ENCODE peak calls at places on chromosomes 1 and 21, in nine cellular contexts. One of them, this sample, is unnamed.

GRCh38 chr1:6464514-6464836 is 1.5 kb downstream of the TNFRSF25 start:
- DNase-seq in neuronal stem cell: no peak
- DNase-seq in CD8-positive, alpha-beta memory T cell: no peak
- DNase-seq in aorta: no peak
- DNase-seq in mammary epithelial cell: no peak
- DNase-seq in ascending aorta: no peak
- DNase-seq in fibroblast of lung: no peak
- DNase-seq in AG04450: no peak
- DNase-seq in ovary: no peak
- DNase-seq in this sample: no peak

GRCh38 chr21:30153697-30154340 is 12.8 kb downstream of the CLDN17 start:
- DNase-seq in ovary: no peak
- DNase-seq in ascending aorta: no peak
- DNase-seq in CD8-positive, alpha-beta memory T cell: no peak
- DNase-seq in mammary epithelial cell: peak; percentile 66
- DNase-seq in aorta: no peak
- DNase-seq in fibroblast of lung: no peak
- DNase-seq in AG04450: no peak
- DNase-seq in neuronal stem cell: no peak
- DNase-seq in this sample: no peak

GRCh38 chr1:231971397-231972233 is 345.0 kb downstream of the DISC1 start:
- DNase-seq in ascending aorta: no peak
- DNase-seq in ovary: no peak
- DNase-seq in neuronal stem cell: no peak
- DNase-seq in AG04450: no peak
- DNase-seq in fibroblast of lung: peak; percentile 89
- DNase-seq in aorta: no peak
- DNase-seq in mammary epithelial cell: peak; percentile 45
- DNase-seq in CD8-positive, alpha-beta memory T cell: no peak
- DNase-seq in this sample: no peak

GRCh38 chr1:80417651-80418050 is 1383.1 kb upstream of the ADGRL2 start:
- DNase-seq in ovary: no peak
- DNase-seq in ascending aorta: no peak
- DNase-seq in mammary epithelial cell: peak; percentile 90
- DNase-seq in CD8-positive, alpha-beta memory T cell: no peak
- DNase-seq in aorta: no peak
- DNase-seq in neuronal stem cell: no peak
- DNase-seq in AG04450: peak; percentile 3
- DNase-seq in fibroblast of lung: peak; percentile 78
- DNase-seq in this sample: no peak

GRCh38 chr1:187621961-187622360 is 793.2 kb downstream of the PLA2G4A start:
- DNase-seq in ascending aorta: no peak
- DNase-seq in neuronal stem cell: no peak
- DNase-seq in CD8-positive, alpha-beta memory T cell: no peak
- DNase-seq in mammary epithelial cell: peak; percentile 34
- DNase-seq in AG04450: no peak
- DNase-seq in fibroblast of lung: peak; percentile 56
- DNase-seq in ovary: no peak
- DNase-seq in aorta: no peak
- DNase-seq in this sample: no peak

GRCh38 chr21:42703936-42704335 is 50.5 kb downstream of the PDE9A start:
- DNase-seq in ascending aorta: no peak
- DNase-seq in AG04450: no peak
- DNase-seq in mammary epithelial cell: no peak
- DNase-seq in aorta: peak; percentile 44
- DNase-seq in ovary: no peak
- DNase-seq in CD8-positive, alpha-beta memory T cell: no peak
- DNase-seq in neuronal stem cell: no peak
- DNase-seq in fibroblast of lung: no peak
- DNase-seq in this sample: no peak

GRCh38 chr21:16570856-16571255 is 841.1 kb downstream of the USP25 start:
- DNase-seq in mammary epithelial cell: no peak
- DNase-seq in AG04450: no peak
- DNase-seq in aorta: no peak
- DNase-seq in fibroblast of lung: peak; percentile 63
- DNase-seq in ascending aorta: no peak
- DNase-seq in neuronal stem cell: no peak
- DNase-seq in ovary: no peak
- DNase-seq in CD8-positive, alpha-beta memory T cell: no peak
- DNase-seq in this sample: no peak

GRCh38 chr1:41483960-41484844 is at the start of gene EDN2:
- DNase-seq in ovary: no peak
- DNase-seq in ascending aorta: no peak
- DNase-seq in neuronal stem cell: no peak
- DNase-seq in mammary epithelial cell: peak; percentile 66
- DNase-seq in aorta: no peak
- DNase-seq in CD8-positive, alpha-beta memory T cell: no peak
- DNase-seq in fibroblast of lung: no peak
- DNase-seq in AG04450: no peak
- DNase-seq in this sample: no peak

GRCh38 chr1:76121850-76122249 is 47.3 kb downstream of the ST6GALNAC3 start:
- DNase-seq in neuronal stem cell: no peak
- DNase-seq in aorta: no peak
- DNase-seq in CD8-positive, alpha-beta memory T cell: no peak
- DNase-seq in AG04450: no peak
- DNase-seq in fibroblast of lung: no peak
- DNase-seq in mammary epithelial cell: no peak
- DNase-seq in ascending aorta: no peak
- DNase-seq in ovary: no peak
- DNase-seq in this sample: no peak

GRCh38 chr21:37047079-37047478 is 25.8 kb downstream of the PIGP start:
- DNase-seq in fibroblast of lung: no peak
- DNase-seq in ascending aorta: no peak
- DNase-seq in CD8-positive, alpha-beta memory T cell: no peak
- DNase-seq in neuronal stem cell: no peak
- DNase-seq in mammary epithelial cell: peak; percentile 71
- DNase-seq in ovary: no peak
- DNase-seq in aorta: no peak
- DNase-seq in AG04450: no peak
- DNase-seq in this sample: no peak

GRCh38 chr1:172909606-172910326 is 141.0 kb downstream of the TNFSF18 start:
- DNase-seq in ascending aorta: no peak
- DNase-seq in fibroblast of lung: peak; percentile 99
- DNase-seq in AG04450: peak; percentile 99
- DNase-seq in CD8-positive, alpha-beta memory T cell: no peak
- DNase-seq in ovary: no peak
- DNase-seq in aorta: no peak
- DNase-seq in neuronal stem cell: no peak
- DNase-seq in mammary epithelial cell: peak; percentile 75
- DNase-seq in this sample: no peak

GRCh38 chr1:223670458-223671159 is 5.1 kb upstream of the CAPN8 start:
- DNase-seq in mammary epithelial cell: peak; percentile 57
- DNase-seq in ascending aorta: no peak
- DNase-seq in ovary: no peak
- DNase-seq in CD8-positive, alpha-beta memory T cell: no peak
- DNase-seq in aorta: no peak
- DNase-seq in AG04450: no peak
- DNase-seq in fibroblast of lung: peak; percentile 45
- DNase-seq in neuronal stem cell: peak; percentile 41
- DNase-seq in this sample: no peak

GRCh38 chr1:207306603-207307002 is 14.9 kb upstream of the CD55 start:
- DNase-seq in ovary: no peak
- DNase-seq in AG04450: no peak
- DNase-seq in CD8-positive, alpha-beta memory T cell: no peak
- DNase-seq in neuronal stem cell: no peak
- DNase-seq in aorta: no peak
- DNase-seq in fibroblast of lung: no peak
- DNase-seq in mammary epithelial cell: no peak
- DNase-seq in ascending aorta: no peak
- DNase-seq in this sample: no peak

GRCh38 chr1:11706292-11706691 is 14.8 kb downstream of the DRAXIN start:
- DNase-seq in fibroblast of lung: no peak
- DNase-seq in ascending aorta: no peak
- DNase-seq in neuronal stem cell: no peak
- DNase-seq in mammary epithelial cell: no peak
- DNase-seq in ovary: no peak
- DNase-seq in aorta: no peak
- DNase-seq in CD8-positive, alpha-beta memory T cell: no peak
- DNase-seq in AG04450: no peak
- DNase-seq in this sample: no peak

DNA sequence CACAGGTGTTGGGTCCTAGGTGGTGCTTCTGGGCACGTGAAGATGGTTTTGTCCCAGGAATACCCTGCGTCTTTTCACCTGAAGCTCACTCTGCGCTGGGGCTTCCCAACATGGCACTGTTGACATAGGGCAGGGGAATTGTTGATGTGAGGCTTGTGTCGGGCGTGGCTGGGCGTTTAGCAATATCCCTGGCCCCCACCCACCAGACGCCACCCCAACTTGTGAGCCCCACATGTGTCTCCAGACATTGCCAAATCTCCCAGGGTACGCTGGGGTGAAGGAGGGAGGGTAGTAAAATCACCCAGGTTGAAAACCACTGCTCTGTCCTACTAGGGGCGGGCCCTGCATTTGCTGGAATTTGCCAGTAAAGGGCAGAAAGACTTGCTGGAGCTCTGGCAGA is 36.0 kb downstream of the SPSB1 start:
- DNase-seq in fibroblast of lung: no peak
- DNase-seq in ascending aorta: no peak
- DNase-seq in ovary: no peak
- DNase-seq in AG04450: no peak
- DNase-seq in aorta: no peak
- DNase-seq in neuronal stem cell: no peak
- DNase-seq in CD8-positive, alpha-beta memory T cell: no peak
- DNase-seq in mammary epithelial cell: no peak
- DNase-seq in this sample: no peak
- H3K27ac ChIP-seq in fibroblast of lung: no peak overlapping the region
- H3K27ac ChIP-seq in ascending aorta: no peak overlapping the region
- H3K27ac ChIP-seq in ovary: no peak overlapping the region
- H3K27ac ChIP-seq in AG04450: no peak overlapping the region
- H3K27ac ChIP-seq in aorta: no peak overlapping the region
- H3K27ac ChIP-seq in neuronal stem cell: no peak overlapping the region
- H3K27ac ChIP-seq in CD8-positive, alpha-beta memory T cell: no peak overlapping the region
- H3K27ac ChIP-seq in mammary epithelial cell: no peak overlapping the region
- H3K27ac ChIP-seq in this sample: no peak overlapping the region

GRCh38 chr1:218284917-218285635 is at the start of gene RRP15:
- DNase-seq in CD8-positive, alpha-beta memory T cell: peak; percentile 83
- DNase-seq in ovary: peak; percentile 86
- DNase-seq in AG04450: peak; percentile 82
- DNase-seq in fibroblast of lung: peak; percentile 91
- DNase-seq in aorta: peak; percentile 95
- DNase-seq in mammary epithelial cell: peak; percentile 84
- DNase-seq in neuronal stem cell: peak; percentile 90
- DNase-seq in ascending aorta: peak; percentile 37
- DNase-seq in this sample: peak; percentile 95
- H3K4me3 ChIP-seq in CD8-positive, alpha-beta memory T cell: peak within 1 kb of the TSS; percentile 99
- H3K4me3 ChIP-seq in ovary: peak within 1 kb of the TSS; percentile 79
- H3K4me3 ChIP-seq in AG04450: peak within 1 kb of the TSS; percentile 100
- H3K4me3 ChIP-seq in fibroblast of lung: peak within 1 kb of the TSS; percentile 93
- H3K4me3 ChIP-seq in aorta: peak within 1 kb of the TSS; percentile 82
- H3K4me3 ChIP-seq in mammary epithelial cell: peak within 1 kb of the TSS; percentile 97
- H3K4me3 ChIP-seq in neuronal stem cell: peak within 1 kb of the TSS; percentile 79
- H3K4me3 ChIP-seq in ascending aorta: peak within 1 kb of the TSS; percentile 90
- H3K4me3 ChIP-seq in this sample: peak within 1 kb of the TSS; percentile 90

GRCh38 chr1:116306102-116306501 is 66.9 kb upstream of the ATP1A1 start:
- DNase-seq in neuronal stem cell: no peak
- DNase-seq in mammary epithelial cell: no peak
- DNase-seq in fibroblast of lung: no peak
- DNase-seq in aorta: no peak
- DNase-seq in AG04450: no peak
- DNase-seq in CD8-positive, alpha-beta memory T cell: no peak
- DNase-seq in ascending aorta: no peak
- DNase-seq in ovary: no peak
- DNase-seq in this sample: no peak
- H3K27ac ChIP-seq in neuronal stem cell: no peak overlapping the region
- H3K27ac ChIP-seq in mammary epithelial cell: no peak overlapping the region
- H3K27ac ChIP-seq in fibroblast of lung: no peak overlapping the region
- H3K27ac ChIP-seq in aorta: no peak overlapping the region
- H3K27ac ChIP-seq in AG04450: no peak overlapping the region
- H3K27ac ChIP-seq in CD8-positive, alpha-beta memory T cell: no peak overlapping the region
- H3K27ac ChIP-seq in ascending aorta: no peak overlapping the region
- H3K27ac ChIP-seq in ovary: no peak overlapping the region
- H3K27ac ChIP-seq in this sample: no peak overlapping the region

GRCh38 chr1:226883630-226884029 is 13.2 kb downstream of the PSEN2 start:
- DNase-seq in CD8-positive, alpha-beta memory T cell: no peak
- DNase-seq in neuronal stem cell: no peak
- DNase-seq in mammary epithelial cell: no peak
- DNase-seq in ascending aorta: no peak
- DNase-seq in ovary: no peak
- DNase-seq in fibroblast of lung: no peak
- DNase-seq in AG04450: no peak
- DNase-seq in aorta: no peak
- DNase-seq in this sample: no peak

GRCh38 chr1:226884116-226884515 is 13.7 kb downstream of the PSEN2 start:
- DNase-seq in ascending aorta: no peak
- DNase-seq in aorta: no peak
- DNase-seq in neuronal stem cell: no peak
- DNase-seq in ovary: no peak
- DNase-seq in mammary epithelial cell: no peak
- DNase-seq in AG04450: no peak
- DNase-seq in CD8-positive, alpha-beta memory T cell: no peak
- DNase-seq in fibroblast of lung: no peak
- DNase-seq in this sample: no peak

GRCh38 chr1:226887006-226887405 is 16.6 kb downstream of the PSEN2 start:
- DNase-seq in ovary: no peak
- DNase-seq in aorta: no peak
- DNase-seq in CD8-positive, alpha-beta memory T cell: no peak
- DNase-seq in neuronal stem cell: no peak
- DNase-seq in ascending aorta: no peak
- DNase-seq in AG04450: no peak
- DNase-seq in fibroblast of lung: no peak
- DNase-seq in mammary epithelial cell: no peak
- DNase-seq in this sample: no peak

GRCh38 chr1:226886142-226886901 is 15.9 kb downstream of the PSEN2 start:
- DNase-seq in CD8-positive, alpha-beta memory T cell: no peak
- DNase-seq in ovary: no peak
- DNase-seq in AG04450: no peak
- DNase-seq in fibroblast of lung: no peak
- DNase-seq in aorta: no peak
- DNase-seq in mammary epithelial cell: no peak
- DNase-seq in ascending aorta: no peak
- DNase-seq in neuronal stem cell: no peak
- DNase-seq in this sample: no peak

DNA sequence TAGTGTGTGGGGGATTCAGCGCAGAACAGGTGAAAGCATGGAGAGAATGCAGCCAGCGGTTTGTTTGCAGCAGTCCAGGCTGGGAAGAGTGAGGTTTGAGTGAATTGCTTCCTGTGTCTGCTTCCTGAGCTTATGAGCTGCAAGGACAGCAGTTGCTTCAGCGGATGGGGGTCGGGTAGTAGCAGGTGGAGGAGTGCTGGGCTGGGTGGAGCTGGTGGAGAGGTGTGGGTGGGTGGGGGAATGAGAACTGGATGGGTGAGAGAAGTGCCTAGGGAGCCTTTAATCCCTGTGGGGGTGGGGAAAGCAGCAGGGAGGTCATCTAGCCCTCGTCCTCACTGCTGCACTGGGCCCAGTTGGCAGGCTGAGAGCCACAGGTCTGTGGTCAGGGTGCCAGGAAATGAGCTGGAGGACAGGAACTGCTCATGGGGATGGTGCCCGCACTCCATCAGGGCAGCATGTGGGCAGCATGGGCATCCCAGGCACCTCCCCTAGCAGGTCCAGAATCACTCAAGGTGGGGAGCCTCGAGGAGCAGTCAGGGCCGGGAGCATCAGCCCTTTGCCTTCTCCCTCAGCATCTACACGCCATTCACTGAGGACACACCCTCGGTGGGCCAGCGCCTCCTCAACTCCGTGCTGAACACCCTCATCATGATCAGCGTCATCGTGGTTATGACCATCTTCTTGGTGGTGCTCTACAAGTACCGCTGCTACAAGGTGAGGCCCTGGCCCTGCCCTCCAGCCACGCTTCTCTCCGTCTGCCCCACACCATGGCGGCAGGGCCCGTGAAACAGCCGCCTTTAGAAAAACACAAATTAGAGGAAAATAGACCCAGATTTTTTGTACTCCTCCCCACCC is 14.8 kb downstream of the PSEN2 start:
- DNase-seq in fibroblast of lung: no peak
- DNase-seq in ovary: no peak
- DNase-seq in ascending aorta: no peak
- DNase-seq in neuronal stem cell: no peak
- DNase-seq in mammary epithelial cell: no peak
- DNase-seq in aorta: no peak
- DNase-seq in AG04450: no peak
- DNase-seq in CD8-positive, alpha-beta memory T cell: peak; percentile 8
- DNase-seq in this sample: no peak
- H3K4me3 ChIP-seq in fibroblast of lung: no peak overlapping the region
- H3K4me3 ChIP-seq in ovary: no peak overlapping the region
- H3K4me3 ChIP-seq in ascending aorta: no peak overlapping the region
- H3K4me3 ChIP-seq in neuronal stem cell: no peak overlapping the region
- H3K4me3 ChIP-seq in mammary epithelial cell: no peak overlapping the region
- H3K4me3 ChIP-seq in aorta: no peak overlapping the region
- H3K4me3 ChIP-seq in AG04450: no peak overlapping the region
- H3K4me3 ChIP-seq in CD8-positive, alpha-beta memory T cell: no peak overlapping the region
- H3K4me3 ChIP-seq in this sample: no peak overlapping the region

This sample was measured in right atrium auricular region.